ENCODE peak calls at places on chromosomes 4 and X, in ten cellular contexts. H is AG08395; G is astrocyte of the spinal cord; Q is M059J; B is fibroblast of gingiva; C is CD4-positive, CD25-positive, alpha-beta regulatory T cell; S is GM04503; U is iris pigment epithelial cell; X is CD8-positive, alpha-beta T cell; N is NCI-H524. L is an unnamed sample.

GRCh38 chr4:5798447-5798846 is 87.4 kb downstream of the EVC start:
- DNase-seq in H (peak), G (no peak), Q (no peak), B (peak), C (no peak), S (no peak), U (no peak), X (no peak), N (no peak), L (no peak)

GRCh38 chr4:56276547-56276946 is 110.7 kb downstream of the AASDH start:
- DNase-seq in H (no peak), G (no peak), Q (no peak), B (no peak), C (no peak), S (no peak), U (peak), X (no peak), N (no peak), L (no peak)

GRCh38 chrX:44954562-44954961 is 81.6 kb downstream of the KDM6A start:
- DNase-seq in H (no peak), G (no peak), Q (no peak), B (no peak), C (no peak), S (no peak), U (no peak), X (no peak), N (no peak), L (no peak)

GRCh38 chr4:96649536-96649935 is 809.6 kb downstream of the PDHA2 start:
- DNase-seq in H (no peak), G (peak), Q (peak), B (no peak), C (no peak), S (no peak), U (peak), X (no peak), N (no peak), L (peak)

GRCh38 chrX:2652106-2652505 is 39.0 kb upstream of the CD99 start:
- DNase-seq in H (no peak), G (no peak), Q (no peak), B (no peak), C (no peak), S (no peak), U (no peak), X (no peak), N (no peak), L (no peak)

GRCh38 chr4:112523764-112524505 is 8.0 kb upstream of the NEUROG2 start:
- DNase-seq in H (peak), G (no peak), Q (no peak), B (no peak), C (peak), S (no peak), U (no peak), X (peak), N (peak), L (peak)

GRCh38 chr4:69907151-69907550 is 23.7 kb upstream of the CSN1S1 start:
- DNase-seq in H (no peak), G (no peak), Q (no peak), B (peak), C (no peak), S (no peak), U (peak), X (no peak), N (no peak), L (peak)

GRCh38 chr4:118770741-118771187 is 65.2 kb downstream of the SEC24D start:
- DNase-seq in H (no peak), G (no peak), Q (no peak), B (no peak), C (no peak), S (no peak), U (no peak), X (no peak), N (no peak), L (no peak)

GRCh38 chr4:106996490-106996889 is 39.6 kb downstream of the DKK2 start:
- DNase-seq in H (no peak), G (no peak), Q (no peak), B (no peak), C (no peak), S (no peak), U (no peak), X (no peak), N (no peak), L (no peak)

GRCh38 chr4:87451537-87451936 is 29.2 kb downstream of the NUDT9 start:
- DNase-seq in H (no peak), G (no peak), Q (no peak), B (no peak), C (no peak), S (no peak), U (no peak), X (no peak), N (no peak), L (no peak)

GRCh38 chrX:109797311-109797975 is 64.4 kb upstream of the ACSL4 start:
- DNase-seq in H (peak), G (no peak), Q (peak), B (peak), C (no peak), S (no peak), U (no peak), X (no peak), N (no peak), L (peak)

GRCh38 chrX:103367502-103367901 is 8.8 kb upstream of the BEX3 start:
- DNase-seq in H (peak), G (no peak), Q (no peak), B (peak), C (no peak), S (no peak), U (no peak), X (no peak), N (no peak), L (no peak)

GRCh38 chrX:109714340-109714958 is 18.6 kb downstream of the ACSL4 start:
- DNase-seq in H (peak), G (peak), Q (peak), B (peak), C (no peak), S (no peak), U (peak), X (no peak), N (no peak), L (peak)

GRCh38 chr4:15714141-15714540 is 11.3 kb downstream of the BST1 start:
- DNase-seq in H (no peak), G (no peak), Q (no peak), B (no peak), C (no peak), S (no peak), U (no peak), X (no peak), N (no peak), L (no peak)

GRCh38 chrX:1388651-1389050 is 3.3 kb downstream of the SLC25A6 start:
- DNase-seq in H (no peak), G (no peak), Q (no peak), B (no peak), C (no peak), S (no peak), U (no peak), X (no peak), N (no peak), L (no peak)

GRCh38 chr4:168868044-168868855 is 141.8 kb downstream of the CBR4 start:
- DNase-seq in H (peak), G (peak), Q (no peak), B (peak), C (no peak), S (peak), U (peak), X (no peak), N (no peak), L (peak)

GRCh38 chr4:170399894-170400293 is 310.1 kb upstream of the AADAT start:
- DNase-seq in H (no peak), G (no peak), Q (no peak), B (no peak), C (no peak), S (no peak), U (no peak), X (no peak), N (no peak), L (no peak)

GRCh38 chr4:43331226-43332078 is 438.9 kb downstream of the GRXCR1 start:
- DNase-seq in H (peak), G (peak), Q (peak), B (peak), C (no peak), S (peak), U (peak), X (no peak), N (no peak), L (peak)

GRCh38 chr4:139241086-139241783 is 38.8 kb downstream of the MGARP start:
- DNase-seq in H (no peak), G (no peak), Q (no peak), B (no peak), C (no peak), S (no peak), U (no peak), X (no peak), N (no peak), L (no peak)

GRCh38 chr4:135838889-135839288 is 1637.3 kb upstream of the PABPC4L start:
- DNase-seq in H (no peak), G (peak), Q (peak), B (peak), C (no peak), S (no peak), U (peak), X (no peak), N (peak), L (peak)

GRCh38 chr4:66625480-66625879 is 919.8 kb downstream of the CENPC start:
- DNase-seq in H (no peak), G (no peak), Q (no peak), B (no peak), C (no peak), S (no peak), U (no peak), X (no peak), N (no peak), L (no peak)

GRCh38 chr4:188414441-188414840 is 275.2 kb downstream of the TRIML1 start:
- DNase-seq in H (no peak), G (no peak), Q (peak), B (no peak), C (no peak), S (no peak), U (no peak), X (no peak), N (no peak), L (no peak)

GRCh38 chr4:167606551-167606950 is 372.3 kb upstream of the SPOCK3 start:
- DNase-seq in H (no peak), G (no peak), Q (no peak), B (no peak), C (no peak), S (no peak), U (no peak), X (no peak), N (no peak), L (no peak)

GRCh38 chr4:153514001-153514526 is 47.9 kb downstream of the TMEM131L start:
- DNase-seq in H (peak), G (peak), Q (peak), B (peak), C (no peak), S (peak), U (peak), X (no peak), N (no peak), L (peak)

GRCh38 chrX:151396042-151396826 is 772 bp upstream of the VMA21 start:
- DNase-seq in H (peak), G (peak), Q (peak), B (peak), C (peak), S (peak), U (peak), X (peak), N (peak), L (no peak)

GRCh38 chr4:140308366-140309123 is 64.9 kb upstream of the SCOC start:
- DNase-seq in H (peak), G (peak), Q (peak), B (peak), C (no peak), S (no peak), U (peak), X (no peak), N (no peak), L (peak)

GRCh38 chr4:117137143-117137542 is 51.8 kb upstream of the TRAM1L1 start:
- DNase-seq in H (no peak), G (peak), Q (peak), B (peak), C (no peak), S (peak), U (peak), X (no peak), N (no peak), L (peak)

GRCh38 chr4:112031712-112032328 is 113.4 kb upstream of the FAM241A start:
- DNase-seq in H (peak), G (peak), Q (peak), B (peak), C (no peak), S (no peak), U (peak), X (no peak), N (peak), L (peak)

GRCh38 chrX:29952016-29952415 is 263.3 kb upstream of the MAGEB2 start:
- DNase-seq in H (no peak), G (no peak), Q (no peak), B (peak), C (no peak), S (no peak), U (peak), X (no peak), N (no peak), L (peak)

GRCh38 chr4:64581422-64581821 is 172.2 kb upstream of the TECRL start:
- DNase-seq in H (no peak), G (peak), Q (peak), B (no peak), C (no peak), S (no peak), U (peak), X (no peak), N (no peak), L (peak)

GRCh38 chrX:2679534-2680485 is 11.3 kb upstream of the CD99 start:
- DNase-seq in H (no peak), G (peak), Q (peak), B (peak), C (no peak), S (no peak), U (peak), X (no peak), N (no peak), L (peak)

L was measured in fibroblast of pulmonary artery.